ENCODE peak calls at places on chromosomes 5 and 9, in six cellular contexts. U is T-helper 2 cell; R is activated CD4-positive, CD25-positive, alpha-beta regulatory T cell; G is stimulated activated CD8-positive, alpha-beta memory T cell treated with anti-CD3 and anti-CD28 coated beads, Interleukin-2, amount 100 ng/mL, for 48 hours; S is Daoy; A is IMR-90. F is an unnamed sample.

GRCh38 chr9:123335227-123335985 is 20.6 kb upstream of the CRB2 start:
- DNase-seq in U (no peak), R (no peak), G (no peak), S (peak), A (peak), F (no peak)

GRCh38 chr5:139645495-139645871 is 2.7 kb upstream of the CXXC5 start:
- DNase-seq in U (no peak), R (no peak), G (no peak), S (no peak), A (no peak), F (no peak)

GRCh38 chr5:1447772-1448361 is 2.6 kb upstream of the SLC6A3 start:
- DNase-seq in U (no peak), R (no peak), G (peak), S (no peak), A (no peak), F (no peak)

GRCh38 chr5:132487841-132488555 is 2.6 kb downstream of the IRF1 start:
- DNase-seq in U (no peak), R (no peak), G (no peak), S (no peak), A (no peak), F (no peak)

GRCh38 chr9:42386477-42386876 is 203.0 kb downstream of the SPATA31A6 start:
- DNase-seq in U (no peak), R (no peak), G (no peak), S (no peak), A (no peak), F (no peak)

GRCh38 chr9:71506821-71507220 is 261.5 kb downstream of the CEMIP2 start:
- DNase-seq in U (no peak), R (no peak), G (no peak), S (peak), A (peak), F (no peak)

GRCh38 chr5:143557061-143557818 is 153.8 kb upstream of the NR3C1 start:
- DNase-seq in U (no peak), R (no peak), G (no peak), S (peak), A (peak), F (no peak)

GRCh38 chr5:170067574-170068170 is 38.0 kb upstream of the FOXI1 start:
- DNase-seq in U (no peak), R (no peak), G (no peak), S (no peak), A (no peak), F (no peak)

GRCh38 chr5:63121471-63121870 is 542.9 kb downstream of the LRRC70 start:
- DNase-seq in U (no peak), R (no peak), G (no peak), S (no peak), A (no peak), F (no peak)

GRCh38 chr5:141850183-141850768 is 27.9 kb downstream of the PCDH1 start:
- DNase-seq in U (no peak), R (no peak), G (no peak), S (peak), A (peak), F (no peak)

GRCh38 chr9:77177894-77178794 is 810 bp downstream of the VPS13A start:
- DNase-seq in U (peak), R (peak), G (peak), S (peak), A (peak), F (no peak)

GRCh38 chr5:96844476-96844990 is 31.8 kb upstream of the ERAP2 start:
- DNase-seq in U (no peak), R (no peak), G (no peak), S (peak), A (peak), F (no peak)

GRCh38 chr9:13354733-13355132 is 75.2 kb upstream of the MPDZ start:
- DNase-seq in U (no peak), R (no peak), G (no peak), S (peak), A (peak), F (no peak)

GRCh38 chr5:14195588-14195987 is 52.4 kb downstream of the TRIO start:
- DNase-seq in U (no peak), R (no peak), G (no peak), S (no peak), A (no peak), F (no peak)

F was measured in stimulated activated CD4-positive, alpha-beta T cell treated with anti-CD3 and anti-CD28 coated beads, Interleukin-15, amount 100 ng/mL, for 48 hours.